ENCODE peak calls at places on chromosome 9, in four cellular contexts. One of them, this sample, is unnamed.
A peak's percentile ranks its signal among the peaks of the same experiment; 100 is the strongest.

GRCh38 chr9:124698265-124698664 is 72.8 kb downstream of the NR6A1 start:
- DNase-seq in pancreas: no peak
- DNase-seq in brain microvascular endothelial cell: peak; percentile 75
- DNase-seq in dorsolateral prefrontal cortex: no peak
- DNase-seq in this sample: peak; percentile 80

GRCh38 chr9:129347323-129348120 is 169.5 kb upstream of the IER5L start:
- DNase-seq in brain microvascular endothelial cell: peak; percentile 22
- DNase-seq in dorsolateral prefrontal cortex: no peak
- DNase-seq in pancreas: no peak
- DNase-seq in this sample: peak; percentile 55

GRCh38 chr9:20276762-20277161 is 345.5 kb downstream of the MLLT3 start:
- DNase-seq in dorsolateral prefrontal cortex: no peak
- DNase-seq in pancreas: no peak
- DNase-seq in brain microvascular endothelial cell: no peak
- DNase-seq in this sample: no peak

GRCh38 chr9:71680189-71680983 is 87.9 kb downstream of the CEMIP2 start:
- DNase-seq in pancreas: no peak
- DNase-seq in brain microvascular endothelial cell: peak; percentile 40
- DNase-seq in dorsolateral prefrontal cortex: no peak
- DNase-seq in this sample: peak; percentile 70

GRCh38 chr9:135883410-135884089 is 23.8 kb downstream of the CAMSAP1 start:
- DNase-seq in pancreas: no peak
- DNase-seq in dorsolateral prefrontal cortex: peak; percentile 67
- DNase-seq in brain microvascular endothelial cell: no peak
- DNase-seq in this sample: no peak

GRCh38 chr9:115144706-115145105 is 26.7 kb upstream of the TNC start:
- DNase-seq in brain microvascular endothelial cell: peak; percentile 45
- DNase-seq in dorsolateral prefrontal cortex: no peak
- DNase-seq in pancreas: no peak
- DNase-seq in this sample: no peak

GRCh38 chr9:32344551-32345182 is 39.8 kb upstream of the ACO1 start:
- DNase-seq in pancreas: no peak
- DNase-seq in brain microvascular endothelial cell: peak; percentile 16
- DNase-seq in dorsolateral prefrontal cortex: no peak
- DNase-seq in this sample: peak; percentile 35

GRCh38 chr9:114275246-114275994 is 47.5 kb upstream of the ORM1 start:
- DNase-seq in dorsolateral prefrontal cortex: no peak
- DNase-seq in brain microvascular endothelial cell: no peak
- DNase-seq in pancreas: peak; percentile 38
- DNase-seq in this sample: peak; percentile 20

GRCh38 chr9:86580688-86581087 is 226.5 kb upstream of the TUT7 start:
- DNase-seq in pancreas: no peak
- DNase-seq in brain microvascular endothelial cell: no peak
- DNase-seq in dorsolateral prefrontal cortex: no peak
- DNase-seq in this sample: no peak

GRCh38 chr9:128998462-128998861 is 29.7 kb downstream of the SH3GLB2 start:
- DNase-seq in brain microvascular endothelial cell: no peak
- DNase-seq in pancreas: no peak
- DNase-seq in dorsolateral prefrontal cortex: no peak
- DNase-seq in this sample: no peak

GRCh38 chr9:124439661-124440243 is 10.5 kb upstream of the ADGRD2 start:
- DNase-seq in brain microvascular endothelial cell: no peak
- DNase-seq in pancreas: peak; percentile 23
- DNase-seq in dorsolateral prefrontal cortex: no peak
- DNase-seq in this sample: no peak

GRCh38 chr9:127223810-127224177 is 40.8 kb upstream of the GARNL3 start:
- DNase-seq in dorsolateral prefrontal cortex: no peak
- DNase-seq in brain microvascular endothelial cell: no peak
- DNase-seq in pancreas: no peak
- DNase-seq in this sample: no peak

GRCh38 chr9:9997585-9997984 is 615.2 kb downstream of the PTPRD start:
- DNase-seq in pancreas: no peak
- DNase-seq in brain microvascular endothelial cell: no peak
- DNase-seq in dorsolateral prefrontal cortex: no peak
- DNase-seq in this sample: no peak

GRCh38 chr9:82891321-82891720 is 171.6 kb downstream of the RASEF start:
- DNase-seq in pancreas: no peak
- DNase-seq in brain microvascular endothelial cell: no peak
- DNase-seq in dorsolateral prefrontal cortex: no peak
- DNase-seq in this sample: peak; percentile 17

GRCh38 chr9:80554856-80555255 is 983.1 kb downstream of the TLE4 start:
- DNase-seq in brain microvascular endothelial cell: no peak
- DNase-seq in dorsolateral prefrontal cortex: no peak
- DNase-seq in pancreas: no peak
- DNase-seq in this sample: no peak

GRCh38 chr9:115046786-115047185 is 71.2 kb downstream of the TNC start:
- DNase-seq in dorsolateral prefrontal cortex: no peak
- DNase-seq in brain microvascular endothelial cell: no peak
- DNase-seq in pancreas: no peak
- DNase-seq in this sample: no peak

GRCh38 chr9:121253821-121254471 is 14.0 kb upstream of the GSN start:
- DNase-seq in brain microvascular endothelial cell: no peak
- DNase-seq in dorsolateral prefrontal cortex: no peak
- DNase-seq in pancreas: no peak
- DNase-seq in this sample: no peak

GRCh38 chr9:14793389-14793788 is 70.9 kb upstream of the CER1 start:
- DNase-seq in dorsolateral prefrontal cortex: no peak
- DNase-seq in brain microvascular endothelial cell: no peak
- DNase-seq in pancreas: no peak
- DNase-seq in this sample: no peak

GRCh38 chr9:755454-756381 is 85.8 kb upstream of the DMRT1 start:
- DNase-seq in dorsolateral prefrontal cortex: no peak
- DNase-seq in pancreas: no peak
- DNase-seq in brain microvascular endothelial cell: peak; percentile 86
- DNase-seq in this sample: peak; percentile 87

GRCh38 chr9:37529111-37529510 is 43.4 kb downstream of the POLR1E start:
- DNase-seq in dorsolateral prefrontal cortex: no peak
- DNase-seq in brain microvascular endothelial cell: peak; percentile 44
- DNase-seq in pancreas: no peak
- DNase-seq in this sample: no peak

GRCh38 chr9:74133921-74134320 is 363.2 kb upstream of the RORB start:
- DNase-seq in dorsolateral prefrontal cortex: no peak
- DNase-seq in pancreas: no peak
- DNase-seq in brain microvascular endothelial cell: no peak
- DNase-seq in this sample: no peak

GRCh38 chr9:86034863-86035734 is 64.3 kb downstream of the GOLM1 start:
- DNase-seq in dorsolateral prefrontal cortex: no peak
- DNase-seq in brain microvascular endothelial cell: peak; percentile 50
- DNase-seq in pancreas: no peak
- DNase-seq in this sample: peak; percentile 49

GRCh38 chr9:75823136-75823535 is 67.3 kb upstream of the PCSK5 start:
- DNase-seq in pancreas: no peak
- DNase-seq in dorsolateral prefrontal cortex: no peak
- DNase-seq in brain microvascular endothelial cell: no peak
- DNase-seq in this sample: no peak

GRCh38 chr9:38281196-38281595 is 111.3 kb upstream of the ALDH1B1 start:
- DNase-seq in dorsolateral prefrontal cortex: no peak
- DNase-seq in pancreas: no peak
- DNase-seq in brain microvascular endothelial cell: no peak
- DNase-seq in this sample: no peak

GRCh38 chr9:121316852-121317373 is 49.0 kb downstream of the GSN start:
- DNase-seq in brain microvascular endothelial cell: no peak
- DNase-seq in pancreas: no peak
- DNase-seq in dorsolateral prefrontal cortex: no peak
- DNase-seq in this sample: no peak

GRCh38 chr9:116687762-116688160 is 656 bp downstream of the TRIM32 start:
- DNase-seq in pancreas: no peak
- DNase-seq in dorsolateral prefrontal cortex: no peak
- DNase-seq in brain microvascular endothelial cell: no peak
- DNase-seq in this sample: no peak

GRCh38 chr9:21395778-21396717 is 10.8 kb upstream of the IFNA2 start:
- DNase-seq in pancreas: peak; percentile 79
- DNase-seq in brain microvascular endothelial cell: no peak
- DNase-seq in dorsolateral prefrontal cortex: peak; percentile 74
- DNase-seq in this sample: peak; percentile 22

GRCh38 chr9:8719833-8720486 is 920.4 kb upstream of the DMAC1 start:
- DNase-seq in pancreas: no peak
- DNase-seq in brain microvascular endothelial cell: no peak
- DNase-seq in dorsolateral prefrontal cortex: no peak
- DNase-seq in this sample: no peak

GRCh38 chr9:98235126-98235525 is 20.3 kb downstream of the TBC1D2 start:
- DNase-seq in brain microvascular endothelial cell: no peak
- DNase-seq in dorsolateral prefrontal cortex: no peak
- DNase-seq in pancreas: no peak
- DNase-seq in this sample: no peak

GRCh38 chr9:127509261-127509954 is 58.1 kb downstream of the LRSAM1 start:
- DNase-seq in brain microvascular endothelial cell: no peak
- DNase-seq in pancreas: no peak
- DNase-seq in dorsolateral prefrontal cortex: no peak
- DNase-seq in this sample: no peak

DNA sequence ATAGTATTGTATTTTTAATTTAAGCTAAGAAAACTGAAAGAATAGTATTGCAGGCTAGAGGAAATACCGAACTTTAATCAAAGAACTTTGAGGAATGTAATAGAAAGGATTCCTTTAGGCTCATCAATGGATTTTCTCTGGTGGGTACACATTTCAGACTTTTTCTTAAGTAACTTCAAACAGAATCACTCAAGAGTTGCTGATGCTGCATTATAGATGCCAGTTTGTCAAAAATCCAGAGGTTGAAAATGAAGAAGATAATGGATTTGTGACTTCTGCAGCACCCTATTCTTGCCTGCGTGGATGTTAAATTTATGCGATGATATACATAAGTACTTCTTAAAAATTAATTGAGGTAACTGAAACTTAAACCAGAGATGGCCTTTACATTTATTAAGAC is 347 bp downstream of the OGN start:
- DNase-seq in brain microvascular endothelial cell: no peak
- DNase-seq in pancreas: no peak
- DNase-seq in dorsolateral prefrontal cortex: no peak
- DNase-seq in this sample: no peak
- H3K4me3 ChIP-seq in brain microvascular endothelial cell: no peak overlapping the region
- H3K4me3 ChIP-seq in pancreas: no peak overlapping the region
- H3K4me3 ChIP-seq in dorsolateral prefrontal cortex: peak overlapping the region; percentile 18
- H3K4me3 ChIP-seq in this sample: no peak overlapping the region

DNA sequence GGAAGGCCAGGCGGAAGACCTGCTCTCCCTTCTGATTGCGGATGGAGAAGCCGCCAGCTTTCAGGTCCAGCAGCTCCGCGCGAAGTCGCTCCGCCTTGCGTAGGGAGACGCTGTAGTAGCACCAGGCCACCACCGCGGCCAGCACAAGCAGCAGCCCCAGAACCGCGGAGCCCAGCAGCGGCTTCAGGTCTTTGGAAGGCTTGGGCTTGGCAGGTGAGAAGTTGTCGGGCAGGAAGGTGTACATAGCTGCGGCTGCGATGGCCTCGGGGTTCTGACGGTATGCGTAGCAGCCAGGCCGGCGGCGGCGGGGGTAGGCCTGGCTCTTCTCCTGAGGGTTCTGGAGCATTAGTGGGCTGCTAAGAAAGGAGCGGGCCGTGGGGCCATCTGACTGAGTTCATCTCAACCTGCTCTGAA is 4.1 kb downstream of the MYORG start:
- DNase-seq in brain microvascular endothelial cell: no peak
- DNase-seq in dorsolateral prefrontal cortex: no peak
- DNase-seq in pancreas: no peak
- DNase-seq in this sample: no peak
- TF ChIP-seq CTCF in brain microvascular endothelial cell: no peak
- TF ChIP-seq CTCF in dorsolateral prefrontal cortex: no peak
- TF ChIP-seq CTCF in pancreas: no peak
- TF ChIP-seq CTCF in this sample: no peak

GRCh38 chr9:133786936-133787748 is 49.0 kb upstream of the SARDH start:
- DNase-seq in dorsolateral prefrontal cortex: no peak
- DNase-seq in brain microvascular endothelial cell: no peak
- DNase-seq in pancreas: no peak
- DNase-seq in this sample: no peak
- H3K4me3 ChIP-seq in dorsolateral prefrontal cortex: no peak overlapping the region
- H3K4me3 ChIP-seq in brain microvascular endothelial cell: no peak overlapping the region
- H3K4me3 ChIP-seq in pancreas: no peak overlapping the region
- H3K4me3 ChIP-seq in this sample: no peak overlapping the region

DNA sequence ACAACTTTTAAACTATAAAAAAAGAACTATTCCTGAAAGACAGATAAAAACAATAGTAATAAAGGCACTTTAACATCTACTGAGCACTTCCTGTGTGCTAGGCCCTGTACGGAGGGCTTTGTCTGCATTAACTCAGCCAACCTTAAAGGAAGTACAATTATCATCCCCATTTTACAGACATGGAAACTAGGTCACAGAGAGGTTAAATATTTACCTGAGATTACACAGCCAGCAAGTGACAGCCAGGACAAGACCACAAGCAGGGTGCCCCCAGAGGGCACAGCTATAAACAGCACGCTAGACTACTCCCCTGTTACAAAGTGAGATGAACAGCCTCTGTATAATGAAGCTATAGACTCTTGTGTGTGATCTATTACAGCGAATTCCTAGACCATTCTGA is 25.5 kb downstream of the DDX31 start:
- DNase-seq in brain microvascular endothelial cell: no peak
- DNase-seq in pancreas: no peak
- DNase-seq in dorsolateral prefrontal cortex: no peak
- DNase-seq in this sample: no peak
- TF ChIP-seq CTCF in brain microvascular endothelial cell: peak; percentile 44
- TF ChIP-seq CTCF in pancreas: no peak
- TF ChIP-seq CTCF in dorsolateral prefrontal cortex: no peak
- TF ChIP-seq CTCF in this sample: peak; percentile 18

DNA sequence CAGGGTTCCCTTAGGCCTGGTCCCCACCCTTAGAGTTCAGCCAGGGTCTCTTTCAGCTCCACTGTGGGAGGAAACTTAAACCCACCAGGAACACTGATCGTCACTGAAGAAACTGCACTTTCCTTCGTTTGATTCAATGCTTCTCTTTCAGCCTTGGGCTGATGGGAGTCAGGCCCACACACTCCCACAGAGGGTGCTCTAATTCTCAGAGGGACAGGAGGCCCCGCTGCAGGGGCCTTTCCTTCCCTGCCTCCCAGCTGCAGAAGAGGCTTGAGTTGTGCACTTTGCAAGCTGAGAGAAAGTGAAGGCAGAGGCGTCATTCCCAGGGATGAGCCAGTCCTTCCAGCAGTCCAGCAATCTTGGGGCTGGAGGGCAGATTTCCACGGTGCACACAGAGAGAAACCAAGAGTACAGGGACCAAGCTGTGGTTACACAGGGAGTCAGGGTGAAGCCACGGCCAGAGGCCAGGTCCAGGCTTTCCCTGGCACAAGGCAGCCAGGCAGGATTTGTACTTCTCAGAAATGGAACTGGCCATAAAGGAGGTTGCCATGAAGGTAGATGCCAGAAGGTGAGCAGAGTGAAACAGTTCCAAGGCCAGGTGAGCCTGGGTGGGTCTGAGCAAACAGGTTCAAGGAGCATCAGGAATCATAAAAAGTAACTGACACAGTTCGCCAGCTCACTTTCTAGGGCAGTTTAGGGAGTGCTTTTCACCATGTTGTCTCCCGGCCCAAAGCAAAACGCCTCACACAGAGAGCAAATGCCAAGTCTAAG is 10.3 kb upstream of the GLIPR2 start:
- DNase-seq in brain microvascular endothelial cell: no peak
- DNase-seq in dorsolateral prefrontal cortex: no peak
- DNase-seq in pancreas: no peak
- DNase-seq in this sample: no peak
- H3K4me3 ChIP-seq in brain microvascular endothelial cell: no peak overlapping the region
- H3K4me3 ChIP-seq in dorsolateral prefrontal cortex: no peak overlapping the region
- H3K4me3 ChIP-seq in pancreas: no peak overlapping the region
- H3K4me3 ChIP-seq in this sample: no peak overlapping the region